ENCODE peak calls at places on chromosomes 16 and 17, in four cellular contexts. J is mesendoderm, C is H9, X is H1. L is an unnamed sample.

GRCh38 chr16:55021595-55022475 is 91.2 kb downstream of the IRX5 start:
- DNase-seq in J (peak; percentile 74), C (peak; percentile 78), X (peak; percentile 15), L (no peak)

GRCh38 chr17:47087093-47087492 is 102.0 kb downstream of the CDC27 start:
- DNase-seq in J (peak; percentile 18), C (no peak), X (no peak), L (no peak)

GRCh38 chr17:3843935-3844516 is 2.0 kb downstream of the NCBP3 start:
- DNase-seq in J (peak; percentile 81), C (peak; percentile 74), X (no peak), L (peak; percentile 35)

GRCh38 chr17:40312893-40313659 is 4.1 kb downstream of the RARA start:
- DNase-seq in J (no peak), C (no peak), X (no peak), L (no peak)

GRCh38 chr17:56478836-56479447 is 114.6 kb upstream of the NOG start:
- DNase-seq in J (peak; percentile 67), C (peak; percentile 52), X (no peak), L (peak; percentile 28)

GRCh38 chr16:57594531-57595031 is 33.8 kb upstream of the ADGRG1 start:
- DNase-seq in J (no peak), C (no peak), X (no peak), L (peak; percentile 81)

GRCh38 chr16:75603241-75603640 is 19.8 kb downstream of the ADAT1 start:
- DNase-seq in J (no peak), C (no peak), X (no peak), L (peak; percentile 92)

GRCh38 chr17:39722965-39723848 is 7.1 kb downstream of the MIEN1 start:
- DNase-seq in J (peak; percentile 64), C (peak; percentile 89), X (no peak), L (no peak)

GRCh38 chr17:77467513-77467912 is 326.7 kb downstream of the SEC14L1 start:
- DNase-seq in J (no peak), C (no peak), X (no peak), L (no peak)

GRCh38 chr16:12057276-12057675 is 80.7 kb downstream of the SNX29 start:
- DNase-seq in J (peak; percentile 6), C (no peak), X (no peak), L (no peak)

GRCh38 chr17:63451150-63451549 is 5.0 kb upstream of the CYB561 start:
- DNase-seq in J (no peak), C (no peak), X (no peak), L (no peak)

GRCh38 chr17:49482144-49482817 is 12.8 kb upstream of the NGFR start:
- DNase-seq in J (no peak), C (no peak), X (no peak), L (no peak)

GRCh38 chr17:80382446-80382845 is 32.5 kb upstream of the ENDOV start:
- DNase-seq in J (no peak), C (no peak), X (no peak), L (no peak)

GRCh38 chr16:25366078-25366477 is 108.4 kb upstream of the ZKSCAN2 start:
- DNase-seq in J (peak; percentile 43), C (no peak), X (no peak), L (no peak)

GRCh38 chr17:17079336-17079735 is 37.1 kb downstream of the MPRIP start:
- DNase-seq in J (peak; percentile 91), C (no peak), X (no peak), L (no peak)

GRCh38 chr17:40323731-40324650 is 15.0 kb downstream of the RARA start:
- DNase-seq in J (no peak), C (no peak), X (no peak), L (no peak)

GRCh38 chr16:80716564-80717139 is 87.7 kb downstream of the CDYL2 start:
- DNase-seq in J (no peak), C (no peak), X (no peak), L (no peak)

GRCh38 chr16:53754938-53755910 is 51.3 kb downstream of the FTO start:
- DNase-seq in J (no peak), C (no peak), X (no peak), L (no peak)
- H3K23ac ChIP-seq in J (no peak overlapping the region), C (no peak overlapping the region), X (no peak overlapping the region), L (no peak overlapping the region)

GRCh38 chr16:4935231-4935855 is 1.6 kb downstream of the PPL start:
- DNase-seq in J (no peak), C (no peak), X (no peak), L (no peak)

GRCh38 chr16:4933871-4934395 is 3.0 kb downstream of the PPL start:
- DNase-seq in J (no peak), C (no peak), X (no peak), L (no peak)

GRCh38 chr16:4936181-4936990 is 562 bp downstream of the PPL start:
- DNase-seq in J (peak; percentile 57), C (peak; percentile 71), X (no peak), L (no peak)

GRCh38 chr16:4933433-4933832 is 3.5 kb downstream of the PPL start:
- DNase-seq in J (no peak), C (no peak), X (no peak), L (no peak)

DNA sequence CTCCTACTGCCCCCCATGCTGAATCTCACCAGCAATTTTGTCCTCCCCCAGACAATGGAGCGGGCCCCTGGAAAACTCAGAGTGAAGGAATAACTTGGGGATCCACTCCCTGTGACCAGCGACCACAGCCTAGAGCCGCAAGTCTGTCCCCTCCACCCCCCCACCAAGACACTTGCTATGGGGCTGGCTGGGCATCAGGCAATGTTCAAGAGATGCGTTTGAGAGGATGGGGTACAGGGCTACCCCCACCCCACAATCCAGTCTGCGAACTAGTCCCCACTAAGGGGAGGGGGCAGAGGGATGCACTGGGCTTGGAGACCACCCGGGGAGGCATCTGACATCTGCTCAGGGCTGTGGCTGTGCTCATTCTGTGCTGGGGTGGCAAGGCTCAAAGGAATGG is 2.4 kb downstream of the PPL start:
- DNase-seq in J (no peak), C (no peak), X (no peak), L (no peak)
- H3K79me2 ChIP-seq in J (no peaks in the 10 kb centered on the region), C (no peaks in the 10 kb centered on the region), X (peaks cover 11% of the 10 kb centered on the region), L (no peaks in the 10 kb centered on the region)

GRCh38 chr16:85483424-85483823 is 129.7 kb upstream of the GSE1 start:
- DNase-seq in J (no peak), C (no peak), X (no peak), L (no peak)

GRCh38 chr16:85488414-85488813 is 124.7 kb upstream of the GSE1 start:
- DNase-seq in J (no peak), C (no peak), X (no peak), L (no peak)

GRCh38 chr16:85484337-85485295 is 128.5 kb upstream of the GSE1 start:
- DNase-seq in J (no peak), C (no peak), X (no peak), L (no peak)

GRCh38 chr16:85485379-85485778 is 127.7 kb upstream of the GSE1 start:
- DNase-seq in J (no peak), C (no peak), X (no peak), L (no peak)

DNA sequence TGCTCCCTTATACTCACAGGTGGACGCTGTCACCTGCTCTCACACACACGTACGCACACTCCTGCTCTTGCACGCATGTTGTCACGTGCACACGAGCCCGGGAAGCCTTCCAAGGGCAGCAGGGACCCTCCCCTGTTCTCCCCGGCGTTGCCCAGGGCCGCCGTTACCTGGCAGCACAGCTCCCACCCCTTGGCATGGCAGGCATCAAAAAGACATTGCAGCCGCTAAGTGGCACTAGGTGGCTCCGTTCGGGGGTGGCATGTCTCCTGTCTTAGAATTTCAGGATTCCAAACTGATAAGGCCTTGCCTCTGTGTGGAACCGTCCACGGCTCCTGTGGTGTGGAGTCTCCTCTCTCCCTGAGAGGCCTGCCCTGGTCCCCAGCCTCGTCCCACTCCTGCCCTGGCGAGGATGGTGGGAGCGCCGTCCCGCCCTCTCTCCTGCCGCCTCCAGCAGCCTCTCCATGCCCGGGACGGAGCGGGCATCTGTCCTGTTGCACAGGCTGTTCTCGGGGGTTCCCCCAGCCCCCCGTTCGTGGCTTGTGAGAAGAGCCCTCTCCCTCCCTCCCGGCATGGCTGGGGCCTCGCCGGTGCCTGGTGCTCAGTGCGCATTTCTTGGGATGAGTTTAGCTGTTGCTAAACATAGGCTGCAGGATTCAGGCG is 126.7 kb upstream of the GSE1 start:
- DNase-seq in J (no peak), C (no peak), X (no peak), L (no peak)
- H3K23ac ChIP-seq in J (no peak overlapping the region), C (no peak overlapping the region), X (no peak overlapping the region), L (no peak overlapping the region)

DNA sequence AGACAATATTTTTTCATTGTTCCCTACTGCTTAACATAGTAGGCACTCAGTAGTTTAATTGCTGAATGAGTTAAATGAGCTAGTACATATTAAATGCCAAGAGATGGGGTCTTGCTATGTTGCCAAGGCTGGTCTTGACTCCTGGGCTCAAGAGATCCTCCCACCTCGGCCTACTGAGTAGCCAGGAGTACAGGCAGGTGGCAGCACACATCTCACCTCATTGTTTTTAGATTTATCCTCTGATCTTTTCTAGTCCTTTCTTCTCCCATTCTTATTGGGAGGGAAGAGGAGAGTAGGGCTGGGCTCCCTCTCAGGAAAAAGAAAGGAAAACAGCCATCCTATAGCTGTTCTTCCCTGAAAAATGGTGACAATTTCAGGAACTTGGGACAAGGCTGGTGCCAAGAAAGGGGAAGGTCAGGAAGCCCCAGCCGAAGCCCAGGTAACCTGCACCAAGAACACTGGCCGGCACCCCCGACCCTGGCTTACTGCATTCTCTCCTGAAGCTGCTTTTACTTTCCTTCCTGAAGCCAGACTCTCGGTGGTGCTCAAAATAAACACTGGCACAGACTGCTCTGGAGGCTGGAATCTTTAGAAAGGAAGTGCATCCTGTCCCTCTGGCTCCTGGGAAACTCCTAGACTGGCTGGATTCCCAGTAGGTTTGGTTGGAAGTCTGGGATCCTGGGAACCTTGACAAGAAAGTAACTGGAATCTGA is 2.7 kb downstream of the TNFAIP1 start:
- DNase-seq in J (peak; percentile 57), C (no peak), X (no peak), L (no peak)
- H3K79me2 ChIP-seq in J (peaks cover 18% of the 10 kb centered on the region), C (no peaks in the 10 kb centered on the region), X (peaks cover 13% of the 10 kb centered on the region), L (peaks cover 22% of the 10 kb centered on the region)

L was measured in trophoblast cell.